ENCODE peak calls at places on chromosomes 2 and 18, in eight cellular contexts. One of them, this sample, is unnamed.

GRCh38 chr18:51655327-51655698 is 457.8 kb upstream of the MEX3C start:
- DNase-seq in body of pancreas: no peak
- DNase-seq in colonic mucosa: no peak
- DNase-seq in heart left ventricle: no peak
- DNase-seq in Peyer's patch: no peak
- DNase-seq in AG10803: no peak
- DNase-seq in fibroblast of lung: no peak
- DNase-seq in IMR-90: no peak
- DNase-seq in this sample: peak

GRCh38 chr2:231190531-231191197 is 7.8 kb upstream of the ARMC9 start:
- DNase-seq in heart left ventricle: peak
- DNase-seq in Peyer's patch: peak
- DNase-seq in fibroblast of lung: peak
- DNase-seq in IMR-90: no peak
- DNase-seq in colonic mucosa: peak
- DNase-seq in AG10803: peak
- DNase-seq in body of pancreas: peak
- DNase-seq in this sample: no peak

GRCh38 chr2:9752441-9753275 is 90.6 kb upstream of the TAF1B start:
- DNase-seq in Peyer's patch: peak
- DNase-seq in AG10803: peak
- DNase-seq in fibroblast of lung: peak
- DNase-seq in colonic mucosa: no peak
- DNase-seq in IMR-90: peak
- DNase-seq in heart left ventricle: no peak
- DNase-seq in body of pancreas: peak
- DNase-seq in this sample: peak

GRCh38 chr2:233476083-233476410 is 90.5 kb downstream of the USP40 start:
- DNase-seq in body of pancreas: no peak
- DNase-seq in heart left ventricle: no peak
- DNase-seq in Peyer's patch: no peak
- DNase-seq in colonic mucosa: peak
- DNase-seq in fibroblast of lung: no peak
- DNase-seq in AG10803: no peak
- DNase-seq in IMR-90: no peak
- DNase-seq in this sample: no peak

GRCh38 chr2:194128810-194129209 is 1528.2 kb upstream of the SLC39A10 start:
- DNase-seq in AG10803: no peak
- DNase-seq in Peyer's patch: no peak
- DNase-seq in body of pancreas: no peak
- DNase-seq in fibroblast of lung: no peak
- DNase-seq in IMR-90: no peak
- DNase-seq in heart left ventricle: no peak
- DNase-seq in colonic mucosa: no peak
- DNase-seq in this sample: no peak

GRCh38 chr18:54774971-54775665 is 53.2 kb upstream of the RAB27B start:
- DNase-seq in body of pancreas: peak
- DNase-seq in AG10803: peak
- DNase-seq in IMR-90: peak
- DNase-seq in colonic mucosa: no peak
- DNase-seq in fibroblast of lung: peak
- DNase-seq in Peyer's patch: no peak
- DNase-seq in heart left ventricle: no peak
- DNase-seq in this sample: no peak

GRCh38 chr2:4134881-4135565 is 431.6 kb downstream of the DCDC2C start:
- DNase-seq in body of pancreas: no peak
- DNase-seq in IMR-90: no peak
- DNase-seq in fibroblast of lung: no peak
- DNase-seq in Peyer's patch: no peak
- DNase-seq in heart left ventricle: no peak
- DNase-seq in colonic mucosa: no peak
- DNase-seq in AG10803: no peak
- DNase-seq in this sample: no peak

GRCh38 chr2:190127651-190128050 is 65.1 kb upstream of the MSTN start:
- DNase-seq in body of pancreas: no peak
- DNase-seq in fibroblast of lung: no peak
- DNase-seq in heart left ventricle: no peak
- DNase-seq in colonic mucosa: no peak
- DNase-seq in Peyer's patch: no peak
- DNase-seq in AG10803: no peak
- DNase-seq in IMR-90: no peak
- DNase-seq in this sample: no peak

GRCh38 chr2:39432701-39433100 is 4.4 kb downstream of the MAP4K3 start:
- DNase-seq in AG10803: no peak
- DNase-seq in colonic mucosa: no peak
- DNase-seq in heart left ventricle: no peak
- DNase-seq in fibroblast of lung: no peak
- DNase-seq in body of pancreas: no peak
- DNase-seq in IMR-90: no peak
- DNase-seq in Peyer's patch: no peak
- DNase-seq in this sample: no peak

GRCh38 chr2:96131152-96131817 is 7.0 kb downstream of the ASTL start:
- DNase-seq in fibroblast of lung: no peak
- DNase-seq in AG10803: no peak
- DNase-seq in IMR-90: no peak
- DNase-seq in colonic mucosa: no peak
- DNase-seq in Peyer's patch: no peak
- DNase-seq in heart left ventricle: no peak
- DNase-seq in body of pancreas: no peak
- DNase-seq in this sample: no peak

GRCh38 chr18:50231621-50232020 is 34.7 kb downstream of the CFAP53 start:
- DNase-seq in body of pancreas: no peak
- DNase-seq in colonic mucosa: no peak
- DNase-seq in AG10803: no peak
- DNase-seq in heart left ventricle: no peak
- DNase-seq in IMR-90: no peak
- DNase-seq in Peyer's patch: no peak
- DNase-seq in fibroblast of lung: no peak
- DNase-seq in this sample: no peak

GRCh38 chr2:201262718-201263117 is 2.4 kb downstream of the CASP8 start:
- DNase-seq in fibroblast of lung: no peak
- DNase-seq in heart left ventricle: no peak
- DNase-seq in Peyer's patch: no peak
- DNase-seq in body of pancreas: no peak
- DNase-seq in IMR-90: no peak
- DNase-seq in AG10803: no peak
- DNase-seq in colonic mucosa: no peak
- DNase-seq in this sample: no peak

GRCh38 chr2:15799432-15799827 is 140.9 kb upstream of the MYCN start:
- DNase-seq in colonic mucosa: no peak
- DNase-seq in AG10803: no peak
- DNase-seq in Peyer's patch: no peak
- DNase-seq in heart left ventricle: no peak
- DNase-seq in fibroblast of lung: no peak
- DNase-seq in body of pancreas: no peak
- DNase-seq in IMR-90: no peak
- DNase-seq in this sample: no peak

GRCh38 chr2:20960003-20960402 is 83.9 kb downstream of the APOB start:
- DNase-seq in Peyer's patch: no peak
- DNase-seq in fibroblast of lung: no peak
- DNase-seq in heart left ventricle: no peak
- DNase-seq in IMR-90: no peak
- DNase-seq in colonic mucosa: no peak
- DNase-seq in body of pancreas: no peak
- DNase-seq in AG10803: no peak
- DNase-seq in this sample: no peak

GRCh38 chr2:216441308-216442010 is 29.2 kb downstream of the SMARCAL1 start:
- DNase-seq in heart left ventricle: no peak
- DNase-seq in AG10803: no peak
- DNase-seq in Peyer's patch: no peak
- DNase-seq in colonic mucosa: no peak
- DNase-seq in body of pancreas: no peak
- DNase-seq in fibroblast of lung: no peak
- DNase-seq in IMR-90: no peak
- DNase-seq in this sample: no peak

GRCh38 chr2:29397039-29397438 is 281.8 kb downstream of the CLIP4 start:
- DNase-seq in fibroblast of lung: peak
- DNase-seq in AG10803: no peak
- DNase-seq in heart left ventricle: no peak
- DNase-seq in body of pancreas: no peak
- DNase-seq in Peyer's patch: no peak
- DNase-seq in IMR-90: peak
- DNase-seq in colonic mucosa: no peak
- DNase-seq in this sample: no peak

DNA sequence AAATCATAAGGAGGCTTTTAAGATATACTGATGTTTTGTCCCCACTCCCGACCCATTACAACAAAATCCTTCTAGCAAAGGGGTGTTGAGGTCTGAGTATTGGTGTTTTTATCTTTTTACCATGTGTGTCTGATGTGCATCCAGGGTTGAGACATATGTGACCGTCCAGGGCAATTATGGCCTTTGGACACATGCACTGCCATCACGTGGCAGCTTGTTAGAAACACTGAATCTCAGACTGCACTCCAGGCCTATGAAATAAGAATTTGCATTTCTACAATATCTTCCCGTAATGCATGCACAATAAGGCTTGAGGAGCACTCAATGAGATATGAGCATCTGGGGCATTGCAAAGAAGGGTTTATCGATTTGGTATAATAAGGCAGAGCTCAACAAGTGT is 235.1 kb upstream of the ZNF804A start:
- DNase-seq in AG10803: no peak
- DNase-seq in Peyer's patch: no peak
- DNase-seq in heart left ventricle: no peak
- DNase-seq in colonic mucosa: no peak
- DNase-seq in IMR-90: no peak
- DNase-seq in fibroblast of lung: no peak
- DNase-seq in body of pancreas: no peak
- DNase-seq in this sample: no peak
- TF ChIP-seq CTCF in AG10803: no peak
- TF ChIP-seq CTCF in Peyer's patch: no peak
- TF ChIP-seq CTCF in heart left ventricle: peak
- TF ChIP-seq CTCF in colonic mucosa: no peak
- TF ChIP-seq CTCF in IMR-90: no peak
- TF ChIP-seq CTCF in fibroblast of lung: no peak
- TF ChIP-seq CTCF in body of pancreas: no peak
- TF ChIP-seq CTCF in this sample: no peak

GRCh38 chr2:41840702-41841551 is 206.9 kb upstream of the PKDCC start:
- DNase-seq in body of pancreas: peak
- DNase-seq in heart left ventricle: peak
- DNase-seq in AG10803: peak
- DNase-seq in Peyer's patch: peak
- DNase-seq in IMR-90: peak
- DNase-seq in colonic mucosa: peak
- DNase-seq in fibroblast of lung: peak
- DNase-seq in this sample: peak
- H3K4me3 ChIP-seq in body of pancreas: peak
- H3K4me3 ChIP-seq in heart left ventricle: peak
- H3K4me3 ChIP-seq in AG10803: peak
- H3K4me3 ChIP-seq in Peyer's patch: peak
- H3K4me3 ChIP-seq in IMR-90: peak
- H3K4me3 ChIP-seq in colonic mucosa: peak
- H3K4me3 ChIP-seq in fibroblast of lung: peak
- H3K4me3 ChIP-seq in this sample: peak

GRCh38 chr2:223399357-223399957 is 202.7 kb downstream of the SCG2 start:
- DNase-seq in AG10803: no peak
- DNase-seq in fibroblast of lung: no peak
- DNase-seq in IMR-90: no peak
- DNase-seq in body of pancreas: no peak
- DNase-seq in Peyer's patch: no peak
- DNase-seq in colonic mucosa: no peak
- DNase-seq in heart left ventricle: no peak
- DNase-seq in this sample: no peak
- TF ChIP-seq CTCF in AG10803: no peak
- TF ChIP-seq CTCF in fibroblast of lung: no peak
- TF ChIP-seq CTCF in IMR-90: no peak
- TF ChIP-seq CTCF in body of pancreas: no peak
- TF ChIP-seq CTCF in Peyer's patch: no peak
- TF ChIP-seq CTCF in colonic mucosa: no peak
- TF ChIP-seq CTCF in heart left ventricle: no peak
- TF ChIP-seq CTCF in this sample: no peak

GRCh38 chr2:197254776-197255521 is 55.6 kb downstream of the ANKRD44 start:
- DNase-seq in fibroblast of lung: no peak
- DNase-seq in Peyer's patch: no peak
- DNase-seq in AG10803: no peak
- DNase-seq in heart left ventricle: no peak
- DNase-seq in IMR-90: no peak
- DNase-seq in body of pancreas: no peak
- DNase-seq in colonic mucosa: no peak
- DNase-seq in this sample: no peak

GRCh38 chr2:197255550-197255949 is 55.0 kb downstream of the ANKRD44 start:
- DNase-seq in fibroblast of lung: peak
- DNase-seq in heart left ventricle: peak
- DNase-seq in AG10803: peak
- DNase-seq in colonic mucosa: peak
- DNase-seq in IMR-90: peak
- DNase-seq in Peyer's patch: peak
- DNase-seq in body of pancreas: peak
- DNase-seq in this sample: peak

GRCh38 chr2:197258580-197258979 is 52.0 kb downstream of the ANKRD44 start:
- DNase-seq in AG10803: peak
- DNase-seq in colonic mucosa: no peak
- DNase-seq in body of pancreas: no peak
- DNase-seq in Peyer's patch: no peak
- DNase-seq in IMR-90: peak
- DNase-seq in fibroblast of lung: peak
- DNase-seq in heart left ventricle: no peak
- DNase-seq in this sample: no peak

GRCh38 chr2:197256771-197257170 is 53.8 kb downstream of the ANKRD44 start:
- DNase-seq in Peyer's patch: no peak
- DNase-seq in fibroblast of lung: no peak
- DNase-seq in colonic mucosa: no peak
- DNase-seq in AG10803: no peak
- DNase-seq in body of pancreas: no peak
- DNase-seq in heart left ventricle: no peak
- DNase-seq in IMR-90: no peak
- DNase-seq in this sample: no peak

DNA sequence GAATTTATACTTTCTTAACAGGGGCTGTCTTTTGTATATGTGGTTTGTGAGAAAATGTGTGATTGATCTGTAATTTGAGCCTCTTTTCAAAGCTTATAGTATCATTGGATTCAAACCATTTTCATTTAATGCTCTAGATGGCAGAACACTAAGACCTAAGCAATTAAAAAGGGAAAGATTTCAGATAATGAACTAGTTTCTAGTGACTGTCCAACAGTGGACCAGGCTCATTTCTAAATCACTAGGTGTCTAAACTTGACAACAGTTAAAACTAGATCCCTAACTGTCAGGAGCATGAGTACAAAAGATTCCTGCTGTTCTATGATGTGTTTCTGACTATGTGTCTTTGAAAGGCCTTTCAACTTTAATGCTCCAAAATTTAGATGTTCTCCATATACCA is 54.6 kb downstream of the ANKRD44 start:
- DNase-seq in Peyer's patch: no peak
- DNase-seq in AG10803: no peak
- DNase-seq in fibroblast of lung: no peak
- DNase-seq in IMR-90: no peak
- DNase-seq in body of pancreas: no peak
- DNase-seq in colonic mucosa: no peak
- DNase-seq in heart left ventricle: no peak
- DNase-seq in this sample: no peak
- H3K4me3 ChIP-seq in Peyer's patch: no peak
- H3K4me3 ChIP-seq in AG10803: no peak
- H3K4me3 ChIP-seq in fibroblast of lung: no peak
- H3K4me3 ChIP-seq in IMR-90: no peak
- H3K4me3 ChIP-seq in body of pancreas: no peak
- H3K4me3 ChIP-seq in colonic mucosa: no peak
- H3K4me3 ChIP-seq in heart left ventricle: peak
- H3K4me3 ChIP-seq in this sample: peak

GRCh38 chr2:43950383-43951008 is 45.3 kb downstream of the LRPPRC start:
- DNase-seq in heart left ventricle: no peak
- DNase-seq in AG10803: peak
- DNase-seq in colonic mucosa: no peak
- DNase-seq in body of pancreas: peak
- DNase-seq in Peyer's patch: no peak
- DNase-seq in IMR-90: peak
- DNase-seq in fibroblast of lung: peak
- DNase-seq in this sample: no peak
- TF ChIP-seq CTCF in heart left ventricle: peak
- TF ChIP-seq CTCF in AG10803: peak
- TF ChIP-seq CTCF in colonic mucosa: peak
- TF ChIP-seq CTCF in body of pancreas: peak
- TF ChIP-seq CTCF in Peyer's patch: peak
- TF ChIP-seq CTCF in IMR-90: peak
- TF ChIP-seq CTCF in fibroblast of lung: no peak
- TF ChIP-seq CTCF in this sample: peak

This sample was measured in GM12864.